ENCODE peak calls at places on chromosomes 12 and 14, in five cellular contexts. M is GM04503, W is nephron progenitor cell, U is SW 1271, I is stomach. Y is an unnamed sample.

GRCh38 chr12:122917508-122918227 is 21.7 kb upstream of the VPS37B start:
- DNase-seq in M (peak; percentile 55), W (no peak), U (no peak), I (peak; percentile 78), Y (peak; percentile 73)

GRCh38 chr12:130620281-130620680 is 95.8 kb downstream of the RIMBP2 start:
- DNase-seq in M (no peak), W (no peak), U (no peak), I (no peak), Y (no peak)

GRCh38 chr12:95205685-95206084 is 11.6 kb downstream of the FGD6 start:
- DNase-seq in M (peak; percentile 50), W (no peak), U (peak; percentile 27), I (no peak), Y (peak; percentile 57)

GRCh38 chr12:89153341-89153740 is 199.0 kb downstream of the DUSP6 start:
- DNase-seq in M (peak; percentile 39), W (no peak), U (no peak), I (no peak), Y (no peak)

GRCh38 chr12:14892726-14893442 is 7.2 kb upstream of the MGP start:
- DNase-seq in M (no peak), W (no peak), U (no peak), I (no peak), Y (no peak)

GRCh38 chr12:113149361-113150150 is at the start of gene CFAP73:
- DNase-seq in M (peak; percentile 52), W (peak; percentile 89), U (no peak), I (peak; percentile 72), Y (peak; percentile 67)

GRCh38 chr14:77133718-77134338 is 7.8 kb downstream of the ZDHHC22 start:
- DNase-seq in M (no peak), W (peak; percentile 91), U (no peak), I (no peak), Y (no peak)

GRCh38 chr14:77889971-77890442 is 90.1 kb downstream of the ADCK1 start:
- DNase-seq in M (peak; percentile 54), W (no peak), U (no peak), I (no peak), Y (peak; percentile 54)

GRCh38 chr14:104315169-104315568 is 176.8 kb downstream of the KIF26A start:
- DNase-seq in M (no peak), W (no peak), U (no peak), I (peak; percentile 1), Y (no peak)

Y was measured in GM04504.